ENCODE peak calls at places on chromosomes 3 and 15, in four cellular contexts. G is spleen, A is omental fat pad, J is left lung. N is an unnamed sample.

GRCh38 chr3:124033360-124034015 is 41.6 kb upstream of the ROPN1 start:
- DNase-seq in G (peak), J (peak), A (no peak), N (no peak)

GRCh38 chr3:186254676-186255665 is 107.1 kb downstream of the DGKG start:
- DNase-seq in J (no peak), G (peak), A (no peak), N (peak)

GRCh38 chr3:159922861-159923312 is 65.7 kb upstream of the IL12A start:
- DNase-seq in A (no peak), G (peak), J (no peak), N (peak)

GRCh38 chr3:195187609-195188529 is 83.1 kb downstream of the XXYLT1 start:
- DNase-seq in J (no peak), G (no peak), A (no peak), N (no peak)

GRCh38 chr15:38878946-38879345 is 314.3 kb upstream of the RASGRP1 start:
- DNase-seq in J (no peak), A (no peak), G (no peak), N (no peak)

GRCh38 chr3:156741935-156742334 is 67.5 kb downstream of the TIPARP start:
- DNase-seq in G (no peak), A (no peak), J (no peak), N (no peak)

GRCh38 chr3:122067588-122068240 is 12.6 kb downstream of the CD86 start:
- DNase-seq in G (no peak), A (no peak), J (no peak), N (no peak)

GRCh38 chr3:161854232-161854771 is 357.7 kb downstream of the OTOL1 start:
- DNase-seq in A (no peak), G (no peak), J (no peak), N (no peak)

GRCh38 chr3:94185753-94186152 is 122.9 kb downstream of the NSUN3 start:
- DNase-seq in G (no peak), A (no peak), J (no peak), N (no peak)

GRCh38 chr3:121998030-121998580 is 23.9 kb downstream of the ILDR1 start:
- DNase-seq in J (no peak), G (no peak), A (no peak), N (no peak)

DNA sequence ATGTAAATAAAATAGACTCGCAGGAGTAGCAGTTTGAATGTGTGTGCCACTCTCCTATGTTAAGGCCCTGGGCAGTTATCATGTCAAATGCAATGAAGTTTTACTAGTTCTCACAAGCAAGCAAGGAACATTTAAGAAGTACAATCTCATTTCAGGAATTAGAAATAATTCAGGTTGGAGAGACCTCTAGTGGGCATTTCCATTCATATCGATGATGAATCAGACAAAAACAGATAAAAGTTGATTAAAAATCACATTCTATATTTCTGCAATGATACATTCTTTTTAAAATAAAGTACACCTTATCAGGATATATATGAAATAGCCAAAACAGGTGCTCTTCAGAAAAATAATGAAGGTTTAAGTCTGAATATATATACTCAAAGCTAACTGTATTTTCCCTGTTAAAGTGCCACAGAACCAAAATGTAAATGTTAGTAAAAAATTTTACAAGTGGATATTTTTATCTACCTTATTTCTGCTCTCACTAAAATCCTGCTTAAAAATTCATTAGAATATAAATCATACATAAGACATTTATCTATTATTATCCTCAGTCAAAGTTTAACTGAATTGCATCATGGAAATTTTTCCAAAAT is 492.4 kb upstream of the FRG2C start:
- DNase-seq in G (no peak), A (no peak), J (no peak), N (no peak)
- TF ChIP-seq CTCF in G (no peak), A (no peak), J (peak), N (no peak)

DNA sequence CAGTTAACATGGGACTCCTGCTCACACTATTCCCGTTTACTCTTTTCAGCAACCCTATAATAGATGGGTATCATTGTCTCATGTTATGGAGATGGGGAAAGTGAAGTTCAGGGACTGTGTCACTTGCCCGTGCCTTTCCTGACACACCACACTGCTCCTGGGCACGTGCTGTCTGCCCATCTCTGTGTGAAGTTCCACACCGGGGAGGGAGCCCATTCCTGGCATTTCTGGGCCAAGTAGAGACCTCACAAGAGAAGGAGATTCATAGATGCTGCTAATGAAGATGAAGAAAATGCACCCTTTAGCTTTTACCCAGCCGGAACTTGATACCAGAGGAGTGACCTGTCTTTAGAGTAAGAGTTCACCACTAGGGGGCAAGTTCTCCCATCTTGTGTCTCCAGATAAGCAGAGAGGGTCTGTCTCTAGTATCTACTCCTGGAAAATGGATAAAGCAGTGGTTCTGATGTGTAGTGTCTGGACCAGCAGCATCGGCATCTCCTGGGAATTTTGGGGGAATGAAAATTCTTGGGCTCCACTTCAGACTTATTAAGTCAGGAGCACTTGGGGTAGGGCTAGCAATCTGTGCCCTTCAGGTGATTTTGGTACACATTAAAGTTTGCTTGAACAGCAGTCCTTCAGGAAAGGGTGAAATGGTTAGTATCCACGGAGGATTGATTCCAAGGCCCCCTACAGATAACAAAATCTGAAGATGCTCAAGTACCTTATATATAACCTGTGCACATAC is 2.0 kb upstream of the TOPBP1 start:
- DNase-seq in A (no peak), J (no peak), G (no peak), N (no peak)
- TF ChIP-seq CTCF in A (no peak), J (peak), G (peak), N (no peak)

GRCh38 chr3:9932843-9933560 is 632 bp upstream of the CRELD1 start:
- DNase-seq in J (peak), A (peak), G (peak), N (peak)

GRCh38 chr3:9933561-9934234 is at the start of gene CRELD1:
- DNase-seq in A (peak), G (peak), J (peak), N (peak)

GRCh38 chr3:9932535-9932842 is 1.1 kb upstream of the CRELD1 start:
- DNase-seq in G (no peak), J (no peak), A (no peak), N (no peak)

GRCh38 chr3:9930804-9931418 is 2.7 kb upstream of the CRELD1 start:
- DNase-seq in G (no peak), A (no peak), J (no peak), N (no peak)

GRCh38 chr3:9928158-9928557 is 5.5 kb upstream of the CRELD1 start:
- DNase-seq in J (peak), A (no peak), G (peak), N (no peak)
- TF ChIP-seq CTCF in J (no peak), A (no peak), G (no peak), N (no peak)

DNA sequence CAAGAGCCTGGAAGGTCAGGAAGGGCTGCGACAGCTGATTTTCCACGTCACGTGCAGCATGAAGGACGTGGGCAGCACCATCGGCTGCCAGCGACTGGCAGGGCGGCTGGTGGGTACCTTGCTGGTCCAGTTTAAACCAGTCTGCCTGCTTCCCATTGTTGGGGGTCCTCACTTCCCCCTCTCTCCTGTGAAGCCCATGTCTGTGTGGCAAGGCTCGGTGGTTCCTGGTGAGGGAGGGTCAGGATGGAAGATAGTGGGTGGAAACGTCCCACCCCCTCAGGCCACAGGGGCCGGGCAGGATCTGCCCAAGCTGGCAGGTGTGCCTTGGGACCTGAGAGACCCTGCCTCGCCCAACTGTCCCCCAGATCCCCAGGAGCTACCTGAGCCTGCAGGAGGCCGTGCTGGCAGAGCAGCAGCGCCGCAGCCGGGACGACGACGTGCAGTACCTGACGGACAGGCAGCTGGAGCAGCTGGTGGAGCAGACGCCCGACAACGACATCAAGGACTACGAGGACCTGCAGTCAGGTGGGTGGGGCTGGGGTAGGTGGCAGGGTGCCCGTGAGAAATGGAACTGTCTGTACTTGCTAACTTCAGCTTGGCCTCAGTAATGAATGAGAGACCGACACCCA is 108.2 kb downstream of the LRRK1 start:
- DNase-seq in A (peak), G (peak), J (no peak), N (peak)
- TF ChIP-seq CTCF in A (no peak), G (no peak), J (no peak), N (no peak)

GRCh38 chr3:152031321-152031720 is 157.9 kb downstream of the SUCNR1 start:
- DNase-seq in G (no peak), J (no peak), A (no peak), N (no peak)

GRCh38 chr3:152021951-152022461 is 148.6 kb downstream of the SUCNR1 start:
- DNase-seq in J (peak), G (peak), A (no peak), N (no peak)

GRCh38 chr3:152030320-152030719 is 156.9 kb downstream of the SUCNR1 start:
- DNase-seq in J (no peak), A (no peak), G (no peak), N (no peak)

DNA sequence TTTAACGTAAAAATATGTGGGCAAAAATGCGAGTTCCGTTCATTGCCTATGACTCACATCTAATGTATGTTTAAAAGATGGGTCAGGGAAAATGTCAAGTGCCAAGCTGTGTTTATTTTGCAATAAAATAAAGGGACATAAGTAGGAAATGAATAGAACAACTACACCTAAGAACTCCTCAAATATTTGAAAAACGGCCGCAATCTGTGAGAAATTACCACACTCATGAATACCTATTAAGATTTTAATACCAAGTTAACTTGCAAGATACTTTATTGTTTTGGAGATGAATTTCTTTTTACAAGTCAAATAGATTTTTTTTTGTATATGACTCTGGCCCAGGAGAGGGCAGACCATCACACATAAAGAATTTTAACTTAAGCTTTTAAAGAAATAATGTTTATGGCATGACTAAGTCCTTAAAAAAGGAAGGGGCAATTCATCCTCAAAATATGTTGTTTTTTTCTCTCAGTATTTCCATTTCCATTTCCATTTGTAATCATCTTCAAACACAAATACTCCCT is 152.7 kb downstream of the SUCNR1 start:
- DNase-seq in A (no peak), J (no peak), G (no peak), N (no peak)
- TF ChIP-seq CTCF in A (no peak), J (no peak), G (no peak), N (no peak)

DNA sequence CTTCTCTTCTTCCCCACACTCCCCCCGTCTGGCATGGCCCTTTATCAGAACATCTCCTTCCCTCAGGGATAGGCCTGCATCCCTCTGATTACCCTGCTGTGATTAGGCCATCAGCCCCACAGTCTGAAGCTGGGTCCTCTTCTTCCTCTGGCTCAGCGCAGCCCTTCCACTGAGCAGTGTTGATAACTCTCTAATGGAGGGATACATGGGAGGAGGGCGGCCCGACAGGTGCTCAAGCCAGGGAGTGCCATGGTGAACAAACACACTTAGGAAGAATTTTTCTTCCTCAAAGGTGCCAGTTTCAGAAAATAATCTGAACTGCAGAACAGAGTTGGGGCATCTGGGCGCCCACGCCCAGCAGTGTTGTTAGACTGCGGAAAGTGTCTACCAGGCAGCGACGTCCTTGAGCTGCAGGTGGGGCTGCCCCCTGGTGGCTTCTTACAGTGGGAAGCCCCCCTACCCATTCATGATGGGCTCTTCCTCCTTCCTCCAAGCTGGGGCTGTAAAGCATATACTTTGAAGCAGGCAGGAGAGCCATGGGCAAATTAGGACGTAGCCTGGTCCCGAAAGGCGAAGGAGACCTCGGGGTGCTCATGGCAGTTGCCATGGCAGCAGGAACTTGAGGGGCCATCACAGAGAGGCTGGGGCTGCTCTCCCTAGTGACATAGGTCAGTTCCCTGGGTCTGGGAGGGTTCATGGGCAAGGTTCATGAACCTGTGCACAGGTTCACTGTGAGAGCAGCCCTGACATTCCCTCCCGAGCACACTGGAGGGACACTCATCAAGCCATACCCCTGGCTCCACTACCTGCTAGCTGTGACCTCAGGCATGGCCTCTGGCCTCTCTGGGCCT is 33.2 kb upstream of the NR2C2 start:
- DNase-seq in G (no peak), A (no peak), J (no peak), N (no peak)
- TF ChIP-seq CTCF in G (no peak), A (no peak), J (no peak), N (no peak)

GRCh38 chr15:89761009-89761831 is 10.2 kb upstream of the MESP1 start:
- DNase-seq in G (peak), A (no peak), J (no peak), N (no peak)
- TF ChIP-seq CTCF in G (no peak), A (no peak), J (no peak), N (no peak)

DNA sequence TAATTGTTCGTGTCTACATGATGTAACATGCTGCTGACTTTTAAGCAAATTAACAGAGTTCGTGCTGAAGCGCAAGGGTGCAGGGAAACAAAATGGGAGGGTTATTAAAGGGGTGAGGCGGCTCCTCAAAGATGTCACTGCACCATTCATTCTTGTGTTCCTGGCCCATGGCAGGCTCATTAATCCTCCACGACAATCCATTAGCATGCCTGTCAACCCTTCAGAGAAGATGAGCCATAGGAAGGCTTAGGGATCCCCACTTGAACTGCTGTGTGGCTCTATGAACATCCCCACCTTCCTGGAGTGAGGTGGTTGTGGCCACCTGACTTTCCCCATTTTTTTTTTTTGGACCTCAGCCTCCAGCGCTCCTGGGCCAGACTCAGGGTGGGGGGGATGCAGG is 45.8 kb downstream of the IGF1R start:
- DNase-seq in A (no peak), G (no peak), J (no peak), N (no peak)
- TF ChIP-seq CTCF in A (no peak), G (no peak), J (no peak), N (no peak)

DNA sequence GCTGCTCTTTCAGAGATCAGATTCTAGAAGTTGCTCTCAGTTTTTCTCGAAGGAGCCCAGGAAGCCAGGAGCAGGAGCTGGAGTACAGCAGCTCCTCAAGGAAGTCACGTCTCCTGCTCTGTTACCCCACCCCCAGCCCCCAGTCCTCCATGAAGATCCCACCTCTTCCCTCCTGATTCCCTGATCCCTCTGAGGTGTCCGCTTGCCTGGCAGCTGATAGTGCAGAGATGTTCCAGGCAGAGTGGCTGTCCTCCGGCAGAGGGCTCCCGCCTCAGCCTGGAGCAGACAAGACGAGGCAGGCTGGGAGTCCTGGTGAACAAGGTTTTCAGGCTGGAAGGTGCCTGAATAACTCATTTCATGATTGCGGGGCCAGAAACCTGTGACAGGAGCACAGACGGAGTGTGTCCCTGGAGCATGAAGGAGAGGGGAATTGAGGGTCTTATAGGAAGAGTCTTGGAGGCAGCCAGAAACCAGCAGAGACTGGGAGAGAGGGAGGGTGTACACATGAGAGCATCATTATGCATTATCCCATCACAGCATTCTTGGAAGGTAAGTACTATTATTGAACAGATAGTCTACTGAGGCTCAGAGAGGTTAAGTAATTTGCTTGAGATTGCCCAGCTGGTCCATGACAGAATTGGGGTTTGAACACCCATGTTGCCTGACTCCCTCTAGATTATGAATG is 1.2 kb downstream of the HRH1 start:
- DNase-seq in G (no peak), J (peak), A (peak), N (no peak)
- TF ChIP-seq CTCF in G (peak), J (peak), A (no peak), N (no peak)

N was measured in activated B cell treated with CpG ODN at 0.5 μM for 24 hours.